ENCODE peak calls at places on chromosomes 3 and 15, in ten cellular contexts. C, M, R, T, O, Y, N, Q, A and J are unnamed samples.

GRCh38 chr15:95894407-95894956 is 436.0 kb upstream of the NR2F2 start:
- DNase-seq in C (no peak), M (no peak), R (no peak), T (no peak), O (no peak), Y (peak), N (no peak), Q (no peak), A (no peak), J (no peak)

GRCh38 chr15:50168778-50169411 is 13.1 kb upstream of the SLC27A2 start:
- DNase-seq in C (no peak), M (no peak), R (no peak), T (no peak), O (no peak), Y (no peak), N (no peak), Q (no peak), A (no peak), J (no peak)

GRCh38 chr15:74275957-74276356 is 39.8 kb downstream of the CCDC33 start:
- DNase-seq in C (no peak), M (no peak), R (no peak), T (no peak), O (no peak), Y (no peak), N (no peak), Q (peak), A (no peak), J (no peak)

GRCh38 chr3:21745971-21746370 is 5.0 kb downstream of the ZNF385D start:
- DNase-seq in C (no peak), M (no peak), R (peak), T (no peak), O (no peak), Y (peak), N (no peak), Q (no peak), A (no peak), J (no peak)

GRCh38 chr3:177263615-177264365 is 66.5 kb upstream of the TBL1XR1 start:
- DNase-seq in C (no peak), M (no peak), R (peak), T (no peak), O (no peak), Y (peak), N (peak), Q (no peak), A (no peak), J (no peak)

GRCh38 chr3:178823556-178824229 is 247.9 kb downstream of the ZMAT3 start:
- DNase-seq in C (no peak), M (no peak), R (no peak), T (no peak), O (no peak), Y (peak), N (peak), Q (no peak), A (no peak), J (no peak)

GRCh38 chr15:40320931-40321371 is 2.5 kb upstream of the INAFM2 start:
- DNase-seq in C (no peak), M (peak), R (peak), T (no peak), O (no peak), Y (peak), N (peak), Q (peak), A (peak), J (peak)

GRCh38 chr3:197737749-197738462 is 1.2 kb upstream of the RUBCN start:
- DNase-seq in C (no peak), M (no peak), R (no peak), T (no peak), O (no peak), Y (no peak), N (no peak), Q (no peak), A (no peak), J (no peak)

GRCh38 chr3:140050977-140051957 is 116.3 kb downstream of the CLSTN2 start:
- DNase-seq in C (no peak), M (no peak), R (no peak), T (no peak), O (no peak), Y (no peak), N (no peak), Q (no peak), A (no peak), J (peak)

GRCh38 chr3:17629400-17629799 is 113.0 kb downstream of the TBC1D5 start:
- DNase-seq in C (no peak), M (no peak), R (peak), T (no peak), O (no peak), Y (no peak), N (no peak), Q (no peak), A (no peak), J (no peak)

GRCh38 chr15:84658788-84659411 is 901 bp upstream of the NMB start:
- DNase-seq in C (no peak), M (no peak), R (no peak), T (no peak), O (no peak), Y (no peak), N (no peak), Q (peak), A (no peak), J (no peak)

GRCh38 chr15:97849183-97849582 is 111.3 kb upstream of the ARRDC4 start:
- DNase-seq in C (no peak), M (no peak), R (no peak), T (no peak), O (no peak), Y (no peak), N (no peak), Q (no peak), A (no peak), J (no peak)
- TF ChIP-seq CTCF in C (no peak), M (no peak), R (no peak), T (no peak), O (no peak), Y (no peak), N (no peak), Q (peak), A (no peak), J (no peak)

DNA sequence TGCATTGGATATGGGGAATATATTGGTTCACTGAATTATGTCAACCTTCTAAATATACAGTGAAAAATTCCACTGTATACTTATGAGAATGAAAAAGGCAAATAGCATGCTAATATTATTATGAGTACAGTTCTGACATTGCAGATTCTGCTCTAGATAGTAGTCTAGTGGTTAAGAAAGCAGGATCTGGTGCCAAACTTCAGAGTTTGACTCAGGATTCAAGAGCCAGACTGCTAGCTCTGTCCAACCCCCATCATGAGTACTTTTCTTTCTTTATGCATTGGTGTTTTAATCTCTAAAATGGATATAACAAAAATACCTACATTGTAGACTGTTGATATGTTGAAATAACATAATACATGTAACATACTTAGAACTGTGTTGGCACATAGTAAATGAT is 57.3 kb upstream of the PLSCR4 start:
- DNase-seq in C (no peak), M (no peak), R (peak), T (no peak), O (no peak), Y (peak), N (peak), Q (no peak), A (no peak), J (no peak)
- H3K27ac ChIP-seq in C (no peak), M (peak), R (no peak), T (peak), O (peak), Y (peak), N (peak), Q (no peak), A (peak), J (no peak)

DNA sequence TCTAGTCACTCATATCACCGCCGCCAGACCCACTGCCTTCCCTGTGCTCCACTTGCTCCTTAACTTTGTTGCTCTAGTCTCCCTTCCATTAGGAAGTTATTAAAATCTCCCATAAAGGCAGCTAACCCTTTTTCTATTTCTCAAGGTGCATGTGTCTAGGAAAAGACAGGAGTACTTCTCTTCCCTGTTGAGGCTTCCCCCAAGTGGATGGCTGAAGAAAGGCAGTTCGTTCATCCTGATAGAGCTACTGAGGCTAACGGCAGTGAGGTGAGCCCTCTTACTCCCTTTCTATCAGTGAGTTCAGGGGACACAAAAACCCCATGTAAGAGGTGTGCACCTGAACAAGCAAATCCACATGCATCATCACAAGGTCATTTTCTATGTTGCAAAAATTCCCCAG is 397.8 kb downstream of the IGSF11 start:
- DNase-seq in C (no peak), M (no peak), R (no peak), T (no peak), O (no peak), Y (no peak), N (no peak), Q (no peak), A (no peak), J (peak)
- TF ChIP-seq CTCF in C (no peak), M (no peak), R (peak), T (no peak), O (no peak), Y (no peak), N (no peak), Q (no peak), A (no peak), J (no peak)

DNA sequence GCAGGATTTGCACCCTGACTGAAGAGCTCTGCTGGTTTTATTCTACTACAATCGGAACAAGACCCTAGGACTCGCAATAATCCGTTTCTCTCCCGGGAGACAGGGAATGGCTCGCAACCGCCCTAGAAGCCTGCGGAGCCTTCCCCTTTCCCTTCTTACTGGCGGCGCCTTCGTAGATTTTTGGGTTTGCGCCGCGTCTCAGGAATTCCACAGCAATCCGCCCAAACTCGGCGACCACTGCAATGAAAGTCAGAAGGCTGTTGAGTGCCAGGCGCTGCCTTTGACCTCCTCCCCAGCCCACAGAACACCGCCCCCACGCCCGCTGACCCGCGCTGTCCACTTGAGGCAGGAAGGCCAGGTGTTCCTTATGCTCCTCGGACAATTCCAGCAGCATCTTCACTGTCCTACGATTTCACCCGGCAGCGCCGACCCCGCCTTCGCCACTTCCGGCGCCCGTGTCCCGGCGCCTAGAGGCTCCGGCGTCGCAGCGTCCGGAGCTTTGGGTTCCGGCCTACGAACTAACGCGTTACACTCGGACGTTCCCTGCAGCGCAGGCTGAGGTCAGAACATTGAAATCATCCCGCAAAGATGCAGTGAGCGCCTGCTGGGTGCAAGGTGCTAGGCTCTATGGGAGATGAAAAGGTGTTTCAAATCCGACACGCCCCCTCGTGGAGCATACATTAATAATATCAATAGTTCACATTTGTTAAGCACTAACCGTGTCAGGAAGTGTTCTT is at the start of gene COMMD2:
- DNase-seq in C (peak), M (peak), R (peak), T (peak), O (peak), Y (peak), N (peak), Q (peak), A (peak), J (peak)
- H3K27ac ChIP-seq in C (peak), M (peak), R (peak), T (peak), O (peak), Y (peak), N (peak), Q (peak), A (peak), J (peak)

DNA sequence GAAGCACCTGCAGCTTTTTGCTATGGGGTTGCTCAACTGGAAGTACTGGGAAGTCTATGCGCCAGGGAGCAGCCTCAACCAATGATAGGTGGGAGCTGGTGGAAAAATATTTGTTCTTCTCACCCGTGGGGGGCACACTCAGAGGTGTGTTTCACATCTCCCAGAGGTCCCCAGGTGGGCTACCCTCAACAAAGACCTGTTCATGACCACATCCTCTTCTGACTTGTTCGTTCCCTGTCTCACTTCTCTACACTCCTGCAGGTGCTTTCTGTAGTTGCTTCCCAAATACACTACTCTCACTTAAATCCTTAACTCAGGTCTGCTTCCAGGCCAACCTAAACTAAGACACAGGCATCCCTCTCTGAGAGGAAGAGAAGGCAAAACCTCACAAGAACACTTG is 3.7 kb downstream of the CAMP start:
- DNase-seq in C (no peak), M (no peak), R (no peak), T (no peak), O (no peak), Y (no peak), N (no peak), Q (peak), A (no peak), J (no peak)
- TF ChIP-seq CTCF in C (no peak), M (no peak), R (no peak), T (no peak), O (no peak), Y (no peak), N (no peak), Q (no peak), A (no peak), J (no peak)

DNA sequence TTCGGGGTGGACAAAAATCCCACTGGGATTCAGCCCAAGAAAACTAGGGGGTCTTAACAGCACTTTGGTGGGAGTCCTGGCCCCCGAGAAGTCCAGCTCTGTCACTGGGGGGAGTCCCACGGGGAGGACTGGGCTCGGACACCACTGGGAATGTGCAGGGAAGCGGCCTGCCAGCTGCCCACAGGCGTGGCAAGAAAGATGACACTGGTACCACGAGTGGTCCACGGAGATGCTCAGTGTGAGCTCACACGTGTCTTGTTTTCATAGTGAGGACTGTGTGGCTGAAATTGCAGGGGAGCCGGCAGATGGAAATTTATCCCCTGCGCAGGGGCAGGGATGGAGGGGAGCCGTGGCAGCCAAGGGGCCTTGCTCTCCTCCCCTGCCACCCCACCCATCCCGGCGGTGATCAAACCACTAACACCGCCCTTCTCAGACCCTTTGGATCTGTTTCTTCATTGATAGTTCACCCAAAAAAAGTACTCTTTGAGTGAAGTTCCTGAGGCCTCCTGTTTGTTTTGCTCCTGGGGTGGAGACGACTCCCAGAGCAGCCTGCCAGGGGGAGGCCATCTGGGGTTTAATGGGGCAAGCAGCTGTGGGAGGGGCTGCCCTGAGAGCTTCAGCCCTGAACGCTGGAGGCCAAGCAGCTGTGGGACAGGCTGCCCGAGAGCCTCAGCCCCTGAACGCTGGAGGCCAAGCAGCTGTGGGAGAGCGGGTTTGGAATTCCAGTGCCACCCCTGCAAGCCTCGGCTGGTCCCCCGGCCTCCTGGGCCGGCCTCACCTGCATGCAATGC is 130.9 kb downstream of the LRRK1 start:
- DNase-seq in C (no peak), M (peak), R (no peak), T (peak), O (peak), Y (peak), N (no peak), Q (no peak), A (peak), J (no peak)
- H3K27ac ChIP-seq in C (no peak), M (no peak), R (no peak), T (no peak), O (no peak), Y (no peak), N (no peak), Q (no peak), A (no peak), J (no peak)

DNA sequence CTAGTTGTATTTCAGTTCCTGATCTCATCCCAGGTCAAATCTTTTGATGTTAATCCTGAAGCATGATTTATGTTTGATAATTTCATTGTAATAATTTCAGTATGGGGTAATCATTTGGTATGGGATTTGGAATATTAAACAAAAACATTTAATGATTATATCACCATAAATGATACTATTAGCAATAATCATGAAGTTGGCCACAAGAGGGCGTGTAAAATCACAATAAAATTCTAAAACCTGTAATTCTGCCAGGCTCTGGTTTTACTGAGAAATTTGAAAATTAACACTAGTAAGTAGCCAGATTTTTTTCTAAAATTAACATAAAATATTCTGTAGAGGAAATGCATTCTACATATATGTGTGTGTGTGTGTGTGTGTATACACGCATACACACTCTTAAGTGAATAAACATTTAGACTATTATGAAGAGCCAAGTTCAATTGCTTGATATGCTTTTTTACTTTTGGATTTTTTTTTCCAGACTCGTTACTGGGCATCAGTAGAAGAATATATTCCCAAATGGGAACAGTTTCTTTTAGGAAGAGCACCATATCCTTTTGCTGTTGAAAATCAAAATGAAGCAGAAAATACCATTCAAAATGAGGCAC is 40.5 kb downstream of the FEZF2 start:
- DNase-seq in C (no peak), M (no peak), R (peak), T (no peak), O (no peak), Y (peak), N (peak), Q (peak), A (no peak), J (no peak)
- TF ChIP-seq CTCF in C (peak), M (no peak), R (peak), T (peak), O (peak), Y (peak), N (peak), Q (peak), A (peak), J (peak)

DNA sequence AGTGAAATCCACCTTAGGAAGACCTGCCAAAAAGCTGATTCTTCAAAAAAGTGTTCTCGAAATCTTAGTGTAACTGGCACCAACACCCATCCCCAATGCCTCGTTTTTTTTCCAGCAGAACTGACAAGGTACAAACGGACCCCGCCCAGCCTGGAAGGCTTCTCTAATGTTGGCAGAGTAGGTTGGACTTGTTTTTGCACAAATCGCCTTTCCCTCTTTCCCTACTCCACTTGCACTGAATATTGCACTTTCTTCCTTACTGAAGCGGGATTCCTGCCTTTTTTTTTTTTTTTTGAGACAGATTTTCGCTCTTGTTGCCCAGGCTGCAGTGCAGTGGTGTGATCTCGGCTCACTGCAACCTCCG is 541 bp upstream of the TIMMDC1 start:
- DNase-seq in C (peak), M (peak), R (peak), T (no peak), O (no peak), Y (peak), N (no peak), Q (no peak), A (no peak), J (peak)
- H3K27ac ChIP-seq in C (peak), M (peak), R (peak), T (peak), O (peak), Y (peak), N (peak), Q (peak), A (peak), J (peak)

GRCh38 chr3:10692039-10692438 is 124.0 kb upstream of the SLC6A11 start:
- DNase-seq in C (no peak), M (no peak), R (no peak), T (no peak), O (no peak), Y (no peak), N (no peak), Q (no peak), A (no peak), J (no peak)

GRCh38 chr3:10688548-10689172 is 127.4 kb upstream of the SLC6A11 start:
- DNase-seq in C (no peak), M (no peak), R (no peak), T (no peak), O (no peak), Y (no peak), N (no peak), Q (no peak), A (no peak), J (no peak)

GRCh38 chr3:10683106-10683505 is 132.9 kb upstream of the SLC6A11 start:
- DNase-seq in C (no peak), M (no peak), R (no peak), T (no peak), O (no peak), Y (no peak), N (no peak), Q (no peak), A (no peak), J (no peak)

GRCh38 chr3:10693457-10693856 is 122.6 kb upstream of the SLC6A11 start:
- DNase-seq in C (no peak), M (no peak), R (peak), T (no peak), O (no peak), Y (peak), N (no peak), Q (peak), A (no peak), J (no peak)

DNA sequence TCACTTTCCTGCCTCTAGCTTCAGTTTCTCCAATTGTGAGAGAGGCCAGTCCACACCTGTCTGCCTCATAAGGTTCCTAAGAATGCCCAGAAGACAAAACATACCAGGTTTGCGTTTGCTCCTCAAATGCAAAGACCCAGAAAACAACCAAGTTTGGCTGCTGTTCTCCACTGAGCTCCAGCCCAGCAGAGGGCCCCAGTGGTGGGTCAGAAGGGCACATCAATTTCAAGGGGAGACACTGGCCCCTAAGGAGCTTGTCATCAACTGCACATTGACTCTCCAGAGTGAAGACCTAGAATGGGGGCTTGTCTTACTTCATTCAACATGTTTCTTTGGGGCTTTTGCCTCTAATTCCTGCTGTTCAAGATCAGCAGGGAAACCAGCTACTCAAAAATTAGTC is 127.9 kb upstream of the SLC6A11 start:
- DNase-seq in C (no peak), M (no peak), R (no peak), T (no peak), O (no peak), Y (no peak), N (no peak), Q (peak), A (no peak), J (no peak)
- TF ChIP-seq CTCF in C (no peak), M (no peak), R (no peak), T (no peak), O (no peak), Y (no peak), N (no peak), Q (peak), A (no peak), J (no peak)